ENCODE peak calls at places on chromosome 11, in six cellular contexts. One of them, this sample, is unnamed.

GRCh38 chr11:2202071-2202899 is 30.7 kb upstream of the TH start:
- DNase-seq in fibroblast of lung: no peak
- DNase-seq in CD8-positive, alpha-beta memory T cell: no peak
- DNase-seq in coronary artery: no peak
- DNase-seq in dorsolateral prefrontal cortex: no peak
- DNase-seq in right lobe of liver: no peak
- DNase-seq in this sample: no peak

GRCh38 chr11:100550298-100550697 is 136.8 kb upstream of the ARHGAP42 start:
- DNase-seq in right lobe of liver: no peak
- DNase-seq in dorsolateral prefrontal cortex: no peak
- DNase-seq in CD8-positive, alpha-beta memory T cell: no peak
- DNase-seq in coronary artery: no peak
- DNase-seq in fibroblast of lung: no peak
- DNase-seq in this sample: no peak

GRCh38 chr11:17354070-17354924 is 2.7 kb downstream of the NCR3LG1 start:
- DNase-seq in fibroblast of lung: peak
- DNase-seq in CD8-positive, alpha-beta memory T cell: peak
- DNase-seq in dorsolateral prefrontal cortex: peak
- DNase-seq in coronary artery: no peak
- DNase-seq in right lobe of liver: peak
- DNase-seq in this sample: peak

GRCh38 chr11:3095712-3096361 is 38.6 kb upstream of the CARS1 start:
- DNase-seq in CD8-positive, alpha-beta memory T cell: no peak
- DNase-seq in dorsolateral prefrontal cortex: no peak
- DNase-seq in coronary artery: no peak
- DNase-seq in right lobe of liver: no peak
- DNase-seq in fibroblast of lung: peak
- DNase-seq in this sample: no peak

GRCh38 chr11:61833478-61833877 is 5.4 kb downstream of the FADS2 start:
- DNase-seq in coronary artery: no peak
- DNase-seq in right lobe of liver: no peak
- DNase-seq in CD8-positive, alpha-beta memory T cell: no peak
- DNase-seq in dorsolateral prefrontal cortex: peak
- DNase-seq in fibroblast of lung: no peak
- DNase-seq in this sample: no peak

GRCh38 chr11:87726511-87726910 is 448.7 kb downstream of the RAB38 start:
- DNase-seq in right lobe of liver: no peak
- DNase-seq in fibroblast of lung: peak
- DNase-seq in coronary artery: no peak
- DNase-seq in CD8-positive, alpha-beta memory T cell: no peak
- DNase-seq in dorsolateral prefrontal cortex: no peak
- DNase-seq in this sample: no peak

GRCh38 chr11:79794484-79795393 is 353.9 kb upstream of the TENM4 start:
- DNase-seq in dorsolateral prefrontal cortex: no peak
- DNase-seq in fibroblast of lung: no peak
- DNase-seq in right lobe of liver: no peak
- DNase-seq in coronary artery: no peak
- DNase-seq in CD8-positive, alpha-beta memory T cell: no peak
- DNase-seq in this sample: no peak

GRCh38 chr11:57662893-57663292 is 5.0 kb upstream of the ZDHHC5 start:
- DNase-seq in CD8-positive, alpha-beta memory T cell: no peak
- DNase-seq in fibroblast of lung: no peak
- DNase-seq in coronary artery: no peak
- DNase-seq in right lobe of liver: no peak
- DNase-seq in dorsolateral prefrontal cortex: no peak
- DNase-seq in this sample: no peak

GRCh38 chr11:88051386-88051785 is 123.9 kb downstream of the RAB38 start:
- DNase-seq in dorsolateral prefrontal cortex: no peak
- DNase-seq in coronary artery: no peak
- DNase-seq in fibroblast of lung: peak
- DNase-seq in CD8-positive, alpha-beta memory T cell: no peak
- DNase-seq in right lobe of liver: no peak
- DNase-seq in this sample: no peak

GRCh38 chr11:22471405-22471804 is 133.2 kb downstream of the SLC17A6 start:
- DNase-seq in coronary artery: no peak
- DNase-seq in dorsolateral prefrontal cortex: no peak
- DNase-seq in fibroblast of lung: no peak
- DNase-seq in right lobe of liver: no peak
- DNase-seq in CD8-positive, alpha-beta memory T cell: no peak
- DNase-seq in this sample: no peak

GRCh38 chr11:36048496-36049247 is 104.8 kb downstream of the LDLRAD3 start:
- DNase-seq in dorsolateral prefrontal cortex: no peak
- DNase-seq in CD8-positive, alpha-beta memory T cell: no peak
- DNase-seq in fibroblast of lung: peak
- DNase-seq in right lobe of liver: no peak
- DNase-seq in coronary artery: no peak
- DNase-seq in this sample: no peak

GRCh38 chr11:34405079-34405858 is 33.5 kb upstream of the CAT start:
- DNase-seq in coronary artery: no peak
- DNase-seq in right lobe of liver: no peak
- DNase-seq in CD8-positive, alpha-beta memory T cell: no peak
- DNase-seq in dorsolateral prefrontal cortex: no peak
- DNase-seq in fibroblast of lung: peak
- DNase-seq in this sample: no peak

GRCh38 chr11:46461461-46461927 is 69.9 kb upstream of the CHRM4 start:
- DNase-seq in dorsolateral prefrontal cortex: no peak
- DNase-seq in right lobe of liver: no peak
- DNase-seq in coronary artery: no peak
- DNase-seq in CD8-positive, alpha-beta memory T cell: no peak
- DNase-seq in fibroblast of lung: peak
- DNase-seq in this sample: no peak

GRCh38 chr11:72432347-72433287 is 1.7 kb downstream of the CLPB start:
- DNase-seq in coronary artery: no peak
- DNase-seq in right lobe of liver: no peak
- DNase-seq in dorsolateral prefrontal cortex: no peak
- DNase-seq in CD8-positive, alpha-beta memory T cell: no peak
- DNase-seq in fibroblast of lung: no peak
- DNase-seq in this sample: no peak

GRCh38 chr11:45565589-45565988 is 99.8 kb downstream of the CHST1 start:
- DNase-seq in coronary artery: no peak
- DNase-seq in right lobe of liver: no peak
- DNase-seq in CD8-positive, alpha-beta memory T cell: no peak
- DNase-seq in fibroblast of lung: no peak
- DNase-seq in dorsolateral prefrontal cortex: no peak
- DNase-seq in this sample: no peak

GRCh38 chr11:60931897-60932296 is 7.6 kb downstream of the TMEM132A start:
- DNase-seq in fibroblast of lung: no peak
- DNase-seq in CD8-positive, alpha-beta memory T cell: no peak
- DNase-seq in coronary artery: no peak
- DNase-seq in right lobe of liver: no peak
- DNase-seq in dorsolateral prefrontal cortex: no peak
- DNase-seq in this sample: no peak

GRCh38 chr11:121488145-121488544 is 35.4 kb upstream of the SORL1-AS1 start:
- DNase-seq in coronary artery: no peak
- DNase-seq in CD8-positive, alpha-beta memory T cell: no peak
- DNase-seq in dorsolateral prefrontal cortex: no peak
- DNase-seq in right lobe of liver: no peak
- DNase-seq in fibroblast of lung: no peak
- DNase-seq in this sample: peak

GRCh38 chr11:1619449-1619848 is 2.5 kb downstream of the KRTAP5-4 start:
- DNase-seq in coronary artery: no peak
- DNase-seq in dorsolateral prefrontal cortex: no peak
- DNase-seq in right lobe of liver: no peak
- DNase-seq in CD8-positive, alpha-beta memory T cell: no peak
- DNase-seq in fibroblast of lung: no peak
- DNase-seq in this sample: no peak

GRCh38 chr11:114154271-114155047 is 94.9 kb downstream of the ZBTB16 start:
- DNase-seq in CD8-positive, alpha-beta memory T cell: no peak
- DNase-seq in dorsolateral prefrontal cortex: no peak
- DNase-seq in coronary artery: no peak
- DNase-seq in fibroblast of lung: no peak
- DNase-seq in right lobe of liver: peak
- DNase-seq in this sample: no peak
- H3K27ac ChIP-seq in CD8-positive, alpha-beta memory T cell: no peak
- H3K27ac ChIP-seq in dorsolateral prefrontal cortex: peak
- H3K27ac ChIP-seq in coronary artery: peak
- H3K27ac ChIP-seq in fibroblast of lung: no peak
- H3K27ac ChIP-seq in right lobe of liver: peak
- H3K27ac ChIP-seq in this sample: peak

GRCh38 chr11:130168105-130168504 is 8.5 kb downstream of the ST14 start:
- DNase-seq in right lobe of liver: no peak
- DNase-seq in fibroblast of lung: peak
- DNase-seq in dorsolateral prefrontal cortex: no peak
- DNase-seq in coronary artery: no peak
- DNase-seq in CD8-positive, alpha-beta memory T cell: no peak
- DNase-seq in this sample: no peak
- H3K27ac ChIP-seq in right lobe of liver: no peak
- H3K27ac ChIP-seq in fibroblast of lung: no peak
- H3K27ac ChIP-seq in dorsolateral prefrontal cortex: no peak
- H3K27ac ChIP-seq in coronary artery: no peak
- H3K27ac ChIP-seq in CD8-positive, alpha-beta memory T cell: no peak
- H3K27ac ChIP-seq in this sample: no peak

DNA sequence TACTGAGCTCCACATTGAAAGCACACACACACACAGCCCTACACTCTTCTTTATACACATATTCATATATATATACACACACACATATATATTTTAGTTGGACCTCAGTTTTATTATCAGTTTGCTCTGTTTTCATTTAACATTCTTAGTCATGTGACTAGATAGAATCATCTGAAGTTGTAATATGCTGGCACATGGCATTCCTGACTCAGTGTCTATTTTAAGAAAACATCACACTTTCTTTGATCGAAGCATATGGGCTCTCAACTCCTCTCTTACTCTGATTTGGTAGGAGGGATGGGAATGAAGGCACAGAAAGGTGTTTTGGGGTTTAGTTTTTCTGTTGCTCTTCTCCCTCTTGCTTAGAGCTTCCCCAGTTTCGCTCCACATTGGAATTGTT is 24.8 kb downstream of the AMOTL1 start:
- DNase-seq in coronary artery: no peak
- DNase-seq in right lobe of liver: no peak
- DNase-seq in dorsolateral prefrontal cortex: no peak
- DNase-seq in CD8-positive, alpha-beta memory T cell: no peak
- DNase-seq in fibroblast of lung: peak
- DNase-seq in this sample: no peak
- H3K27ac ChIP-seq in coronary artery: peak
- H3K27ac ChIP-seq in right lobe of liver: peak
- H3K27ac ChIP-seq in dorsolateral prefrontal cortex: no peak
- H3K27ac ChIP-seq in CD8-positive, alpha-beta memory T cell: no peak
- H3K27ac ChIP-seq in fibroblast of lung: peak
- H3K27ac ChIP-seq in this sample: no peak

DNA sequence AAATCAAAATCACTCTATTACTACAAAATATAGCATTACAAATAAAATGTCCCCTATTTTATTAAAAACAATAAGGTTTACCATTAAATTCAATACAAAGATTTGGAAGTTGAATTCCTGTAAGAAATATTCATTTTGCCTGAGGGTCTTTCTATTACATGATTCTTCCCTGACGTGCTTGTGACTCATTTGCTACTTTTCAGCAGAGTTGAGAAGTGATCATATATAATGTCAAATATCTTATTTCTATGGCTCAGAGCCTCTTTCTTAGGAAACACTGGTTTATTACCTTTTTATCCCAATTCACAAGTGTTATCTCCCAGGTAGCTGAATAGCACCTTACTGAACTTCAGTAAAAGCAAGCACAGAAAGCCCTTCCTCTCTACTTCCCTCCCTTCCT is 65.2 kb upstream of the CNTN5 start:
- DNase-seq in dorsolateral prefrontal cortex: no peak
- DNase-seq in coronary artery: no peak
- DNase-seq in right lobe of liver: no peak
- DNase-seq in fibroblast of lung: no peak
- DNase-seq in CD8-positive, alpha-beta memory T cell: no peak
- DNase-seq in this sample: no peak
- H3K27ac ChIP-seq in dorsolateral prefrontal cortex: no peak
- H3K27ac ChIP-seq in coronary artery: no peak
- H3K27ac ChIP-seq in right lobe of liver: no peak
- H3K27ac ChIP-seq in fibroblast of lung: no peak
- H3K27ac ChIP-seq in CD8-positive, alpha-beta memory T cell: no peak
- H3K27ac ChIP-seq in this sample: no peak

GRCh38 chr11:70399681-70400112 is 1.4 kb downstream of the CTTN start:
- DNase-seq in right lobe of liver: peak
- DNase-seq in CD8-positive, alpha-beta memory T cell: no peak
- DNase-seq in fibroblast of lung: peak
- DNase-seq in dorsolateral prefrontal cortex: peak
- DNase-seq in coronary artery: peak
- DNase-seq in this sample: no peak
- H3K27ac ChIP-seq in right lobe of liver: no peak
- H3K27ac ChIP-seq in CD8-positive, alpha-beta memory T cell: peak
- H3K27ac ChIP-seq in fibroblast of lung: peak
- H3K27ac ChIP-seq in dorsolateral prefrontal cortex: peak
- H3K27ac ChIP-seq in coronary artery: peak
- H3K27ac ChIP-seq in this sample: no peak

DNA sequence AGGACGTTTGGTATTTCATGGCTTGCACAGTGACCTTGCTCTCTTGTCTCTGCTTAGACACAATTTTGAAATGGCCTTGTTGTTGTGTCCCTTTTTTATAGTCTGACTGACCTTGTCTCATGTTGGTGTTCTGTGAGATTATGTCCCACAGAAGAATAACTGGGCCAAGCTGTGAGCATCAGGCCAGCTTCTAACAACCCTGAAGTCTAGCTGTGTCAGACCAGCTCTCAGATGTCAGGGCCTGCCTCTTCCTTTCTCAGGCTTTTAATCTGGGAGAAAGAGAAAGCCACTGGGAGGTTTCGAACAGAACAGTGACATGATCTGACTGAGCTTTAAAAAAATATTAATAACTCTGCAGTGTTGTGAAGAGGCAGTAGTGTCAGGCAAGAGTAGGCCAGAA is 2.0 kb upstream of the UEVLD start:
- DNase-seq in CD8-positive, alpha-beta memory T cell: no peak
- DNase-seq in coronary artery: no peak
- DNase-seq in right lobe of liver: no peak
- DNase-seq in fibroblast of lung: no peak
- DNase-seq in dorsolateral prefrontal cortex: no peak
- DNase-seq in this sample: no peak
- H3K27ac ChIP-seq in CD8-positive, alpha-beta memory T cell: no peak
- H3K27ac ChIP-seq in coronary artery: peak
- H3K27ac ChIP-seq in right lobe of liver: no peak
- H3K27ac ChIP-seq in fibroblast of lung: no peak
- H3K27ac ChIP-seq in dorsolateral prefrontal cortex: no peak
- H3K27ac ChIP-seq in this sample: no peak

GRCh38 chr11:116644948-116645305 is 127.9 kb downstream of the BUD13 start:
- DNase-seq in right lobe of liver: no peak
- DNase-seq in dorsolateral prefrontal cortex: no peak
- DNase-seq in coronary artery: peak
- DNase-seq in fibroblast of lung: no peak
- DNase-seq in CD8-positive, alpha-beta memory T cell: no peak
- DNase-seq in this sample: no peak

GRCh38 chr11:116642902-116643301 is 129.9 kb downstream of the BUD13 start:
- DNase-seq in dorsolateral prefrontal cortex: no peak
- DNase-seq in CD8-positive, alpha-beta memory T cell: no peak
- DNase-seq in coronary artery: peak
- DNase-seq in fibroblast of lung: no peak
- DNase-seq in right lobe of liver: no peak
- DNase-seq in this sample: no peak

GRCh38 chr11:116643521-116643920 is 129.3 kb downstream of the BUD13 start:
- DNase-seq in fibroblast of lung: no peak
- DNase-seq in CD8-positive, alpha-beta memory T cell: no peak
- DNase-seq in coronary artery: peak
- DNase-seq in right lobe of liver: no peak
- DNase-seq in dorsolateral prefrontal cortex: no peak
- DNase-seq in this sample: no peak

GRCh38 chr11:116646191-116646590 is 126.6 kb downstream of the BUD13 start:
- DNase-seq in fibroblast of lung: no peak
- DNase-seq in right lobe of liver: no peak
- DNase-seq in CD8-positive, alpha-beta memory T cell: no peak
- DNase-seq in coronary artery: peak
- DNase-seq in dorsolateral prefrontal cortex: no peak
- DNase-seq in this sample: no peak

GRCh38 chr11:116644201-116644947 is 128.4 kb downstream of the BUD13 start:
- DNase-seq in CD8-positive, alpha-beta memory T cell: no peak
- DNase-seq in right lobe of liver: no peak
- DNase-seq in coronary artery: peak
- DNase-seq in fibroblast of lung: no peak
- DNase-seq in dorsolateral prefrontal cortex: no peak
- DNase-seq in this sample: no peak
- H3K27ac ChIP-seq in CD8-positive, alpha-beta memory T cell: no peak
- H3K27ac ChIP-seq in right lobe of liver: no peak
- H3K27ac ChIP-seq in coronary artery: no peak
- H3K27ac ChIP-seq in fibroblast of lung: no peak
- H3K27ac ChIP-seq in dorsolateral prefrontal cortex: no peak
- H3K27ac ChIP-seq in this sample: no peak